ENCODE peak calls at places on chromosome 4, in six cellular contexts. P is PC-9; H is CD8-positive, alpha-beta T cell; J is psoas muscle; E is A549; X is hepatocyte. F is an unnamed sample. For H3K9me3, the result is how much of the 10 kb centered on the place peaks cover.

GRCh38 chr4:5845035-5845905 is 47.6 kb downstream of the CRMP1 start:
- DNase-seq in J (no peak), X (no peak), H (no peak), E (no peak), P (no peak), F (no peak)

GRCh38 chr4:13912966-13913365 is 285.4 kb upstream of the BOD1L1 start:
- DNase-seq in E (no peak), H (no peak), P (no peak), J (no peak), X (no peak), F (no peak)

GRCh38 chr4:101346312-101346561 is 1.1 kb downstream of the PPP3CA start:
- DNase-seq in J (no peak), X (no peak), P (no peak), E (no peak), H (peak), F (no peak)

GRCh38 chr4:47668810-47669408 is 169.0 kb downstream of the CORIN start:
- DNase-seq in E (peak), J (no peak), H (no peak), P (peak), X (peak), F (no peak)

GRCh38 chr4:8251110-8251883 is 18.3 kb upstream of the HTRA3 start:
- DNase-seq in E (no peak), H (no peak), X (no peak), P (no peak), J (no peak), F (peak)

GRCh38 chr4:18389118-18389517 is 367.6 kb upstream of the LCORL start:
- DNase-seq in P (no peak), X (no peak), J (no peak), E (no peak), H (no peak), F (no peak)

GRCh38 chr4:157128395-157128794 is 52.4 kb downstream of the GLRB start:
- DNase-seq in P (peak), H (no peak), J (no peak), E (no peak), X (peak), F (no peak)

GRCh38 chr4:15912961-15913630 is 25.4 kb downstream of the FGFBP1 start:
- DNase-seq in H (no peak), E (no peak), X (no peak), P (no peak), J (no peak), F (no peak)

GRCh38 chr4:70591955-70592582 is at the start of gene AMBN:
- DNase-seq in P (no peak), J (no peak), X (no peak), H (no peak), E (no peak), F (no peak)

GRCh38 chr4:47002593-47002992 is 9.2 kb upstream of the GABRA4 start:
- DNase-seq in X (no peak), H (no peak), P (no peak), J (no peak), E (no peak), F (no peak)

GRCh38 chr4:184097240-184097619 is 120.4 kb downstream of the ENPP6 start:
- DNase-seq in X (no peak), J (peak), H (no peak), E (no peak), P (no peak), F (peak)

GRCh38 chr4:76641758-76642157 is 206.7 kb downstream of the SHROOM3 start:
- DNase-seq in E (no peak), H (no peak), J (no peak), P (no peak), X (no peak), F (no peak)

GRCh38 chr4:8585721-8586161 is 5.5 kb downstream of the GPR78 start:
- DNase-seq in E (no peak), X (no peak), P (no peak), H (no peak), J (peak), F (peak)

GRCh38 chr4:90127223-90127705 is at the start of gene CCSER1:
- DNase-seq in P (peak), E (no peak), J (peak), X (peak), H (no peak), F (peak)

GRCh38 chr4:176335421-176335820 is 15.7 kb downstream of the SPCS3 start:
- DNase-seq in J (no peak), H (no peak), X (no peak), E (no peak), P (no peak), F (no peak)

GRCh38 chr4:41873380-41874295 is 61.6 kb upstream of the TMEM33 start:
- DNase-seq in P (no peak), H (no peak), J (no peak), X (no peak), E (no peak), F (no peak)

GRCh38 chr4:184343400-184344177 is 125.9 kb upstream of the ENPP6 start:
- DNase-seq in J (peak), H (peak), E (peak), P (peak), X (peak), F (peak)

GRCh38 chr4:146776691-146777090 is 138.0 kb downstream of the POU4F2 start:
- DNase-seq in H (no peak), P (no peak), E (no peak), X (no peak), J (no peak), F (peak)
- H3K27ac ChIP-seq in H (no peak), P (no peak), E (no peak), X (no peak), J (no peak), F (no peak)

DNA sequence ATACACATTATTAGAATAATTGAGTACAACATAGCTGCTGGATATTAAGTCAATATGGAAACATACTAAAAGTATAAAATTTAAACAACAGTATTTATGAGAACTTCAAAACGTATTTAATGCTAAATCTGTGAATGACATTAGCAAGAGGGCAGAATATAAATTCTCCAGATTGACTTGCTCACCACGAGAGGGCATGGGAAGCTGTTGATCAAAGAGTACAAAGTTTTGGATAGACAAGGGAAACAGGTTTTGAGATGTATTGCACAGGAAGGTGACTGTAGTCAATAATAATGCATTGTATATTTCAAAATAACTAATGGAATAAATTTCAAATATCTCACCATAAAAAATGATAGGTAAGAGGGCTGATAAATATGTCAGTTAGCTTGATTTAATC is 768.2 kb downstream of the CENPC start:
- DNase-seq in H (no peak), X (no peak), E (no peak), P (no peak), J (no peak), F (no peak)
- H3K4me3 ChIP-seq in H (no peak), X (no peak), E (no peak), P (no peak), J (no peak), F (no peak)

GRCh38 chr4:83219991-83220360 is 64.6 kb downstream of the COQ2 start:
- DNase-seq in P (no peak), H (no peak), E (no peak), X (no peak), J (no peak), F (no peak)
- H3K9me3 ChIP-seq in P (under half), H (under half), E (under half), X (under half), J (under half), F (under half)

DNA sequence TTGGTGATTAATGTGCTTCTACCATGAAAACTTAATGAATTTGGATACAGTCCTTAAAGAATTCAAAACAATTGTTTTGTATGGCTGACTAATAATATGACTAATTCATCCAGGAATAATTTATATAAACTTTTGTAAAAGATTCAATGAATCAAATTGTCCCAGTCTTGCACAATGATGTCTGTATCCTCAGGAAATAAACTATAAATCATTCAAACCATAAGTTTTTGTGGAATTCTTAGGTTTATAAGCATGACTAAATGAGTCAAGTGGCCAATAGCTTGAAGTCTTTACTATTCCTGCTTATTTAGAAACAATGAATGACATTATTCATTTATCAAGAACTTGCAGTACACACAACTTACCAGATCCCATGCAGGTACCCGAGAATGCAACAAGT is 935.0 kb upstream of the INTU start:
- DNase-seq in H (no peak), E (no peak), P (no peak), J (no peak), X (no peak), F (no peak)
- H3K27ac ChIP-seq in H (no peak), E (no peak), P (no peak), J (no peak), X (no peak), F (no peak)